ENCODE peak calls at places on chromosomes 1 and 21, in four cellular contexts. W, F, S and V are unnamed samples.

GRCh38 chr1:52474807-52475206 is 70.4 kb downstream of the PRPF38A start:
- DNase-seq in W (no peak), F (no peak), S (no peak), V (no peak)

GRCh38 chr21:41207401-41208388 is 39.7 kb downstream of the BACE2 start:
- DNase-seq in W (no peak), F (no peak), S (no peak), V (no peak)

GRCh38 chr1:65108025-65108692 is 39.8 kb upstream of the AK4 start:
- DNase-seq in W (no peak), F (no peak), S (no peak), V (no peak)

GRCh38 chr1:86380257-86380861 is 15.8 kb downstream of the ODF2L start:
- DNase-seq in W (no peak), F (peak), S (peak), V (peak)

GRCh38 chr1:66446261-66447001 is 87.5 kb upstream of the SGIP1 start:
- DNase-seq in W (no peak), F (peak), S (peak), V (peak)

GRCh38 chr1:116498789-116499628 is 71.8 kb downstream of the CD58 start:
- DNase-seq in W (peak), F (peak), S (peak), V (no peak)

GRCh38 chr1:22341791-22342605 is 109.7 kb upstream of the ZBTB40 start:
- DNase-seq in W (no peak), F (peak), S (peak), V (no peak)

GRCh38 chr1:234978397-234979291 is 150.0 kb downstream of the TOMM20 start:
- DNase-seq in W (no peak), F (peak), S (peak), V (peak)

GRCh38 chr1:205237526-205238484 is 10.1 kb downstream of the TMCC2 start:
- DNase-seq in W (no peak), F (peak), S (no peak), V (no peak)

GRCh38 chr1:10778640-10779039 is 17.8 kb downstream of the CASZ1 start:
- DNase-seq in W (no peak), F (no peak), S (no peak), V (no peak)

GRCh38 chr1:213934642-213935041 is 53.1 kb upstream of the PROX1 start:
- DNase-seq in W (no peak), F (no peak), S (no peak), V (no peak)

GRCh38 chr1:46983825-46984586 is 39.5 kb upstream of the CYP4X1 start:
- DNase-seq in W (no peak), F (no peak), S (no peak), V (no peak)

GRCh38 chr1:228043281-228043845 is 36.6 kb downstream of the WNT3A start:
- DNase-seq in W (no peak), F (no peak), S (no peak), V (no peak)

GRCh38 chr21:42363331-42363730 is 3.0 kb downstream of the TFF1 start:
- DNase-seq in W (no peak), F (no peak), S (no peak), V (no peak)

GRCh38 chr1:114219247-114219872 is 65.7 kb upstream of the SYT6 start:
- DNase-seq in W (no peak), F (peak), S (no peak), V (no peak)

GRCh38 chr1:208089151-208089550 is 155.0 kb downstream of the PLXNA2 start:
- DNase-seq in W (no peak), F (no peak), S (no peak), V (no peak)

GRCh38 chr1:54991939-54992338 is 6.8 kb upstream of the BSND start:
- DNase-seq in W (no peak), F (no peak), S (no peak), V (no peak)

GRCh38 chr1:77514871-77515776 is 167.3 kb downstream of the ZZZ3 start:
- DNase-seq in W (peak), F (no peak), S (no peak), V (no peak)

GRCh38 chr1:17520473-17521319 is 18.8 kb upstream of the ARHGEF10L start:
- DNase-seq in W (no peak), F (no peak), S (no peak), V (no peak)

GRCh38 chr1:26373281-26373680 is 731 bp upstream of the ZNF683 start:
- DNase-seq in W (no peak), F (no peak), S (no peak), V (no peak)

GRCh38 chr1:66542811-66543767 is 9.1 kb downstream of the SGIP1 start:
- DNase-seq in W (no peak), F (no peak), S (no peak), V (no peak)

GRCh38 chr1:54069792-54070548 is 16.6 kb downstream of the TCEANC2 start:
- DNase-seq in W (no peak), F (peak), S (peak), V (no peak)

GRCh38 chr1:206633708-206634121 is 1.6 kb upstream of the DYRK3 start:
- DNase-seq in W (no peak), F (no peak), S (no peak), V (no peak)

GRCh38 chr1:203046984-203047630 is 20.8 kb downstream of the PPFIA4 start:
- DNase-seq in W (no peak), F (no peak), S (no peak), V (no peak)

GRCh38 chr1:39204441-39205081 is at the start of gene MACF1:
- DNase-seq in W (no peak), F (peak), S (no peak), V (no peak)

DNA sequence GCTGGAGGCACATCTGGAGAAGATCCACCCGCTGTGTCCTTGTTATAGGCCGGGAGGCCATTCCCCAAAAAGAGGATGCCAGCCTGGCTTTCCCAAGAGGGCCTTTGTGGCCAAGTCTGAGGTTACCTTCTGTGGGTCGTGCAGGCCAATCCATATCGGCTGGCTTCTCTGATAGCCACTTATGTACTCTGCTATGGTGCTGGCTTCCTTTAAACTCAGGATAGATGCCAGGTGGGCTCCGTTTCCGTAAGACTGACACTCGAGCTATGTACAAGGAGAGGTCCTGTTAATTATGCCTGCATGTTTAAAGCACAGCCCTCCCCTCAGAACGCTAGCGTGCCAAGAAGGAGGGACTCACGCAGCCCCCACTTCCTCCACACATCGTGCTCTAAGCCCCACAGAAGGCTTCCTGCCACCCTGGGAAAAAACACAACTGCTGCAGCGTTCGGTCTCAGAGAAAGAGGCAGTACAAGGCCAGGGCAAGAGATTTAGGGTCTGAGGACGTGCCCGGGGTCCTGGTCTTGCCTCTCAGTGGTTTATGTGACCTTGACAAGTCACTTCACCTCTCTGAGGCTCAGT is 11.6 kb downstream of the REG4 start:
- DNase-seq in W (no peak), F (no peak), S (no peak), V (no peak)
- TF ChIP-seq NRF1 in W (no peak), F (no peak), S (no peak), V (no peak)

DNA sequence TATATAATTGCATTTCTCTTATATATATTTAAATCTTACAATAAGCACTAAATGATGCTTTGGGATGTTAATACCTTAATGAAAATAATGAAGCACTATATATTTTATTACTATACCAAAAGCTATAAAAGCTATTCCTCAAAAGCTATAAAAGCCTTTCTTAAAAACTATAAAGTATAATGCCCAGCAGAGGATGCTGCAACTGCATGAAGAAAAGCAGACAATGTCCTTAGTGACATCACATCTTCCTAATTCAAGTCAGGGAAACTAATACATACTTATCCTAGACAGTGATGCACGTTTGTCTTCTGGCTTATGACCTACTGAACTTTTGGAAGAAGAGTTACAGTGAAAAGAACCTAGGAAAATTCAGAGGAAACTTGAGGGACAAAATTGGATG is 13.6 kb upstream of the C1orf185 start:
- DNase-seq in W (no peak), F (no peak), S (no peak), V (no peak)
- TF ChIP-seq NRF1 in W (no peak), F (no peak), S (no peak), V (no peak)

DNA sequence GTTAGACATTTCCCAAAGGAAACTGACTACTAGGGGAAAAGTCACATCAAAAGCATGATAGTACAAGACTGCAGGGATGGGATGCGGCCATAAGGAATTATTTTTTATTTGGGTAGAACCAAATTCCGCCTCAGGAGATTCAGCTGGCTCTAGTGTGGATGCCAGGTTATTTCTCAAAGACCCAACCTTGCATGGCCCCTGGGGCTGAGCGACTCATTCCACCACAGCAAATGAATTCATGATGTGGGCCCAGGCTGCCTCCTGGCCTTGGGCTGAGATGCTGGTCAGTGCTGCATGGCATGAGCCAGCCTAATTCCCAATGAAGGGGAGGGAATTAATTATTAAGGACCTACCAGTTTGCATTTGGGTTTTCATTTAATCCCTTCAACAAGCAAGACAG is 11.8 kb downstream of the TMEM35B start:
- DNase-seq in W (no peak), F (no peak), S (no peak), V (no peak)
- TF ChIP-seq NRF1 in W (no peak), F (no peak), S (no peak), V (no peak)

GRCh38 chr1:160860840-160861505 is 1.7 kb downstream of the CD244 start:
- DNase-seq in W (no peak), F (no peak), S (no peak), V (no peak)

GRCh38 chr1:160863422-160864131 is 890 bp upstream of the CD244 start:
- DNase-seq in W (no peak), F (no peak), S (no peak), V (no peak)

GRCh38 chr1:160864173-160864572 is 1.5 kb upstream of the CD244 start:
- DNase-seq in W (no peak), F (no peak), S (no peak), V (no peak)

GRCh38 chr1:160865316-160865715 is 2.6 kb upstream of the CD244 start:
- DNase-seq in W (no peak), F (no peak), S (no peak), V (no peak)

GRCh38 chr1:160862151-160863061 is at the start of gene CD244:
- DNase-seq in W (no peak), F (no peak), S (no peak), V (peak)
- TF ChIP-seq NRF1 in W (no peak), F (no peak), S (no peak), V (no peak)

GRCh38 chr1:84541679-84542078 is 32.6 kb downstream of the CTBS start:
- DNase-seq in W (no peak), F (no peak), S (peak), V (no peak)
- TF ChIP-seq NRF1 in W (no peak), F (no peak), S (no peak), V (no peak)

DNA sequence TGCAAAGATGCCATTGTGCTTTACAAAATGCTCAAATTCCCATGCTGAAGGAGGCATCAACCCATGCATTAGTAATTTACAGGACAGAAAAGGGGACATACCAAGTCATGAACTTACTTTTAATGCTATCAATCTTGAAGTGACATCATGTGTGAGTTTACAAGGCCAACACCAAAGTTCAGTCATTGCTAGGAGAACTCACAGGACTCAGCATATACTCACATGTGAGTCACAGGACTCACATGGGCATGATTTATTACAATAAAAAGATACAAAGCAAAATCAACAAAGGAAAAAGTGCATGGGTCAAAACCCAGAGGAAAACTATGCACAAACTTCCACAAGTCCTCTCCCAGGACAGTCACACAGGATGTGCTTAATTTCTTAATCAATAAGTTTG is 1656.0 kb downstream of the MRPL39 start:
- DNase-seq in W (no peak), F (no peak), S (no peak), V (no peak)
- TF ChIP-seq NRF1 in W (no peak), F (no peak), S (no peak), V (no peak)

DNA sequence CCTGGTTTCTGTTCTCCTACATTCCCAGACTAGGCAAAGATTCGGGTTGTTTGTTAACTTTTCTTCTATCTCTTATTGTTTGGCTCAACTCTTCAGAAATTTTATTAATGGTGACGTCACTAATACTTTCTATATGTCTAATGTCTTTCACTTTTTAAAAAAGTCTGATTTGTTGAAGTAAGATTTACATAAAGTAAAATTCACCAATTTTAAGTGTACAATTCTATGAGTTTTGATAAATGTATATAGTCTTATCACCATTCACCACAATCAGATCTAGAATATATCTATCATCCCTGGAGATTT is 27.8 kb downstream of the EXTL2 start:
- DNase-seq in W (no peak), F (no peak), S (no peak), V (no peak)
- TF ChIP-seq NRF1 in W (no peak), F (no peak), S (no peak), V (no peak)

DNA sequence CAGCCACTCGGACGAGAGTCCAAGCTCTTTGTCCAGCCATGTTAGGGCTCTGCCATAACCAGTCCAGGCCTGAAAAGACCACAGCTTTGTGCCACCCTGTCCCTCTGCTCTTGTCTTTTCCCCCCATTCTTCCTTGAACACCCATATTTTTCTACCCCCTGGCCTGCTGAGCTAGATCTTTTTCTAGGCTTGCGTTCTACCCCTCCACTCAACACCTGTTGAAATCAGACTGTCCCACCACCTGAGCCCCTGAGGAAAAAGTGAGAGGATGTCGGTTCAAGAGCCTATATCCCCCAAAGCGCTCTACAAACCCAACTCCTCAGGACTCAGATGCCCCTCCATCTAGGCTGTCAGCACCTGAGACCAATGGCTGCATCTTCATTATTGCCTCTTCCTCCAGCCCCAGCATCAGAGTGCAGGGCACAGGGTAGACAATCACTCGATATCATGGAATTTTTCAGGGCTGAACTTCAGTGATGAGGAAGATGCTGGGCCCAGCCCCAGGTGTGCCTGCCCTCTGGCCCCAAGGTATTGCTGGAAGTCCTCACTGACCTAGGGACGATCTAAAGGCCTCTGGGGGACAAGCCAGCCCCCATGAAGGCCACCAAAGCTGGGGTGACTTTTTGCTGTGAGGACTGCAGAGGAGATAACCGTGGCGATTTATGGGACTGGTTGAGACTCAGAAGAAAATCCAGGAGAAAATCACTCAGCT is 75.3 kb downstream of the CD247 start:
- DNase-seq in W (no peak), F (peak), S (no peak), V (no peak)
- TF ChIP-seq NRF1 in W (no peak), F (no peak), S (no peak), V (no peak)

GRCh38 chr1:44885406-44885805 is 42.4 kb upstream of the PTCH2 start:
- DNase-seq in W (no peak), F (no peak), S (no peak), V (no peak)

GRCh38 chr1:44884746-44885145 is 41.7 kb upstream of the PTCH2 start:
- DNase-seq in W (no peak), F (no peak), S (no peak), V (no peak)

GRCh38 chr1:44881011-44881632 is 38.1 kb upstream of the PTCH2 start:
- DNase-seq in W (no peak), F (no peak), S (peak), V (no peak)
- TF ChIP-seq NRF1 in W (no peak), F (no peak), S (no peak), V (no peak)

DNA sequence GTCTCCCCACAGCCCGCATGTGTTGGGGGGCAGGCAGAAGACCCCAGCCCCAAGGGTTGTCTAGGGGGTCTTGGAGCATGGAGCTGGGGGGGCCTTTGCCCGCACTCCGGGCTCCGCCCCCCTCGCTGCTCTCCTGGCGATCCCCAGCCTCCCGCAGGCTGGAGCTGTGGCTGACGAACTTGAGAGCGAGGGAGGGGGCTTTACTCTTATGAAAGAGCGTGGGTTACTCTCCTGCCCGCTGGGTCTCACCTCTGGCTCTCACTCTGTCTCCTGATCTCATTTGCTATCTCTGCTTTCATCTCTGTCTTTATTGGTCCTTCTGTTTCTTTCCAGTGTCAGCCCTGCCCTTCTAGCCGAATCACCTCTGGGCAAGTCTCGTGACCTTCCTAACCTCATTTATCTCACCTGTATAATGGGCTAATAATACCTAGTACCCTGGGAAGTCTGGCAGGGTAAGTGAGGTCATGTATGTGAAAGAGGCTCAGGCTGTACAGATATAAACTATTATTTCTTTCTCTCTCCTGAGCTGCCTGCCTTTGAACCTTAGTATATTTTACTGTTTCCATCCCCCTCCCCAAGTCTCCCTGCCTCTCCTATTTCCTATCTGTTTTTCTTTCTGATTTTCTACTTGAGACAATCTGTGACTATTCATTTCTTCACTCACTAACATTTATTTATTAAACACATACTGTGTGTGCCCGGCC is 721 bp downstream of the EFNA4 start:
- DNase-seq in W (no peak), F (peak), S (peak), V (no peak)
- TF ChIP-seq NRF1 in W (no peak), F (no peak), S (no peak), V (no peak)